ENCODE peak calls at places on chromosomes 12 and 14, in four cellular contexts. One of them, this sample, is unnamed.

GRCh38 chr14:57833304-57833703 is 32.6 kb downstream of the SLC35F4 start:
- DNase-seq in uterus: peak
- DNase-seq in left ventricle myocardium inferior: no peak
- DNase-seq in epithelial cell of proximal tubule: peak
- DNase-seq in this sample: no peak

GRCh38 chr12:561116-561705 is 101.5 kb downstream of the B4GALNT3 start:
- DNase-seq in left ventricle myocardium inferior: no peak
- DNase-seq in uterus: no peak
- DNase-seq in epithelial cell of proximal tubule: no peak
- DNase-seq in this sample: no peak

GRCh38 chr12:127550271-127550670 is 716.7 kb upstream of the TMEM132C start:
- DNase-seq in left ventricle myocardium inferior: no peak
- DNase-seq in uterus: no peak
- DNase-seq in epithelial cell of proximal tubule: no peak
- DNase-seq in this sample: no peak

GRCh38 chr12:114938487-114939210 is 254.7 kb upstream of the TBX3 start:
- DNase-seq in epithelial cell of proximal tubule: no peak
- DNase-seq in uterus: no peak
- DNase-seq in left ventricle myocardium inferior: no peak
- DNase-seq in this sample: no peak

GRCh38 chr12:127677537-127678131 is 589.3 kb upstream of the TMEM132C start:
- DNase-seq in uterus: peak
- DNase-seq in epithelial cell of proximal tubule: no peak
- DNase-seq in left ventricle myocardium inferior: peak
- DNase-seq in this sample: peak

GRCh38 chr14:75804570-75805275 is 143.7 kb downstream of the TTLL5 start:
- DNase-seq in uterus: no peak
- DNase-seq in epithelial cell of proximal tubule: no peak
- DNase-seq in left ventricle myocardium inferior: no peak
- DNase-seq in this sample: no peak

GRCh38 chr12:116806845-116807440 is 68.8 kb downstream of the RNFT2 start:
- DNase-seq in uterus: no peak
- DNase-seq in epithelial cell of proximal tubule: no peak
- DNase-seq in left ventricle myocardium inferior: no peak
- DNase-seq in this sample: no peak

GRCh38 chr12:65603428-65604351 is 220.6 kb upstream of the HMGA2 start:
- DNase-seq in left ventricle myocardium inferior: peak
- DNase-seq in epithelial cell of proximal tubule: peak
- DNase-seq in uterus: peak
- DNase-seq in this sample: no peak

GRCh38 chr12:124452576-124453391 is 114.6 kb downstream of the NCOR2 start:
- DNase-seq in uterus: no peak
- DNase-seq in left ventricle myocardium inferior: no peak
- DNase-seq in epithelial cell of proximal tubule: no peak
- DNase-seq in this sample: no peak

GRCh38 chr14:105021656-105022275 is 883 bp upstream of the CDCA4 start:
- DNase-seq in uterus: peak
- DNase-seq in left ventricle myocardium inferior: no peak
- DNase-seq in epithelial cell of proximal tubule: no peak
- DNase-seq in this sample: no peak

GRCh38 chr14:56160058-56160457 is 41.8 kb downstream of the PELI2 start:
- DNase-seq in epithelial cell of proximal tubule: no peak
- DNase-seq in uterus: no peak
- DNase-seq in left ventricle myocardium inferior: no peak
- DNase-seq in this sample: no peak

GRCh38 chr14:52829527-52829926 is 38.1 kb upstream of the GNPNAT1 start:
- DNase-seq in uterus: no peak
- DNase-seq in left ventricle myocardium inferior: no peak
- DNase-seq in epithelial cell of proximal tubule: no peak
- DNase-seq in this sample: no peak

GRCh38 chr14:100747021-100747586 is 20.4 kb downstream of the DLK1 start:
- DNase-seq in uterus: peak
- DNase-seq in epithelial cell of proximal tubule: peak
- DNase-seq in left ventricle myocardium inferior: no peak
- DNase-seq in this sample: no peak

GRCh38 chr12:118436002-118436724 is 59.8 kb downstream of the SUDS3 start:
- DNase-seq in left ventricle myocardium inferior: no peak
- DNase-seq in uterus: no peak
- DNase-seq in epithelial cell of proximal tubule: no peak
- DNase-seq in this sample: no peak

GRCh38 chr12:10136637-10137205 is 6.7 kb upstream of the CLEC7A start:
- DNase-seq in left ventricle myocardium inferior: no peak
- DNase-seq in epithelial cell of proximal tubule: no peak
- DNase-seq in uterus: no peak
- DNase-seq in this sample: no peak

GRCh38 chr12:28390716-28391452 is 200.6 kb downstream of the CCDC91 start:
- DNase-seq in epithelial cell of proximal tubule: no peak
- DNase-seq in uterus: no peak
- DNase-seq in left ventricle myocardium inferior: no peak
- DNase-seq in this sample: no peak

GRCh38 chr12:1073652-1074051 is 82.6 kb downstream of the ERC1 start:
- DNase-seq in uterus: no peak
- DNase-seq in epithelial cell of proximal tubule: no peak
- DNase-seq in left ventricle myocardium inferior: no peak
- DNase-seq in this sample: no peak

GRCh38 chr14:95488376-95489162 is 27.9 kb downstream of the SYNE3 start:
- DNase-seq in uterus: no peak
- DNase-seq in epithelial cell of proximal tubule: no peak
- DNase-seq in left ventricle myocardium inferior: peak
- DNase-seq in this sample: no peak

GRCh38 chr12:26055087-26055486 is 69.8 kb downstream of the BHLHE41 start:
- DNase-seq in uterus: no peak
- DNase-seq in epithelial cell of proximal tubule: no peak
- DNase-seq in left ventricle myocardium inferior: no peak
- DNase-seq in this sample: no peak

GRCh38 chr12:26062006-26062405 is 62.8 kb downstream of the BHLHE41 start:
- DNase-seq in epithelial cell of proximal tubule: no peak
- DNase-seq in uterus: no peak
- DNase-seq in left ventricle myocardium inferior: no peak
- DNase-seq in this sample: no peak

GRCh38 chr12:26056335-26056734 is 68.5 kb downstream of the BHLHE41 start:
- DNase-seq in uterus: no peak
- DNase-seq in epithelial cell of proximal tubule: peak
- DNase-seq in left ventricle myocardium inferior: no peak
- DNase-seq in this sample: no peak

GRCh38 chr12:26058308-26058707 is 66.5 kb downstream of the BHLHE41 start:
- DNase-seq in epithelial cell of proximal tubule: no peak
- DNase-seq in uterus: no peak
- DNase-seq in left ventricle myocardium inferior: no peak
- DNase-seq in this sample: no peak

GRCh38 chr12:26058818-26059217 is 66.0 kb downstream of the BHLHE41 start:
- DNase-seq in uterus: no peak
- DNase-seq in epithelial cell of proximal tubule: no peak
- DNase-seq in left ventricle myocardium inferior: no peak
- DNase-seq in this sample: no peak
- H3K4me3 ChIP-seq in uterus: no peak
- H3K4me3 ChIP-seq in epithelial cell of proximal tubule: no peak
- H3K4me3 ChIP-seq in left ventricle myocardium inferior: no peak
- H3K4me3 ChIP-seq in this sample: no peak

DNA sequence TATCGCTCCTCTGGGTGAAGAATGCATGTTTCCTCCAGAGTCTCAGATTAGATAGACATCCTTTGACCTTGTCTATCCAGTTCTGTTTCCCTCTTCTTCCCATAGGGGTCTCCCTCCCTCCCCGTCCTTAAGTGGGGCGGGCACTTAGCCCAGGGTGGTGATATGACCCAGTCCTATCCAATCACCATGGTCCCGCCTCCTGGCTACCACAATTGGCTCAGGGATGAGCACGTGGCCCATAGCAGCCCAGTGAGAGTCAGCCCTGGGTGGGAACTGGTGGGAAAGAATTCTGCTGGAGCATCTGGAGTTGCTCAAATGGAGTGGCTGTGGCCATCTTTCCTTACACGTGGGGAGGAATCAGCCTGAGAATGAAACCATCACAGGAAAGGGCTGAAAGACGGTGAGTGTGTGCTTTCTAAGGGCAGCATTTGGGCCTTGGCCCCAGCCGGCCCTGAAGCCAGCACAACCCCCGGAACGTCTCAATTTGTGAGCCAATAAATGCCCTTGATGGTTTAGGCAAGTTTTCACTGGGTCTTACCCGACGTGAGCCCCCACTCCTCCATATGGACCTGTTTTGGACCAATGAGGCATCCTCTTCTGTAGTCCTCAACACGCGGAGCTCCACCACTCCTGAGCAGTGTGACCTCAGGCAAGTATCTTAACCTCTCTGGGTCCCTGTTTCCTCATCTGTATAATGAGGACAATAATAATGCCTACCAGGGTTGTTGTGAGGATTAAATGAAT is 14.3 kb upstream of the MLXIP start:
- DNase-seq in epithelial cell of proximal tubule: peak
- DNase-seq in uterus: peak
- DNase-seq in left ventricle myocardium inferior: peak
- DNase-seq in this sample: no peak
- H3K4me3 ChIP-seq in epithelial cell of proximal tubule: peak
- H3K4me3 ChIP-seq in uterus: peak
- H3K4me3 ChIP-seq in left ventricle myocardium inferior: peak
- H3K4me3 ChIP-seq in this sample: no peak

GRCh38 chr14:77921820-77922219 is 121.9 kb downstream of the ADCK1 start:
- DNase-seq in epithelial cell of proximal tubule: no peak
- DNase-seq in uterus: no peak
- DNase-seq in left ventricle myocardium inferior: no peak
- DNase-seq in this sample: no peak

GRCh38 chr14:77923131-77923933 is 123.4 kb downstream of the ADCK1 start:
- DNase-seq in left ventricle myocardium inferior: no peak
- DNase-seq in uterus: no peak
- DNase-seq in epithelial cell of proximal tubule: no peak
- DNase-seq in this sample: no peak

GRCh38 chr14:77924392-77924948 is 124.6 kb downstream of the ADCK1 start:
- DNase-seq in epithelial cell of proximal tubule: no peak
- DNase-seq in left ventricle myocardium inferior: no peak
- DNase-seq in uterus: no peak
- DNase-seq in this sample: no peak

GRCh38 chr14:77931441-77931840 is 131.5 kb downstream of the ADCK1 start:
- DNase-seq in epithelial cell of proximal tubule: no peak
- DNase-seq in uterus: no peak
- DNase-seq in left ventricle myocardium inferior: no peak
- DNase-seq in this sample: no peak

DNA sequence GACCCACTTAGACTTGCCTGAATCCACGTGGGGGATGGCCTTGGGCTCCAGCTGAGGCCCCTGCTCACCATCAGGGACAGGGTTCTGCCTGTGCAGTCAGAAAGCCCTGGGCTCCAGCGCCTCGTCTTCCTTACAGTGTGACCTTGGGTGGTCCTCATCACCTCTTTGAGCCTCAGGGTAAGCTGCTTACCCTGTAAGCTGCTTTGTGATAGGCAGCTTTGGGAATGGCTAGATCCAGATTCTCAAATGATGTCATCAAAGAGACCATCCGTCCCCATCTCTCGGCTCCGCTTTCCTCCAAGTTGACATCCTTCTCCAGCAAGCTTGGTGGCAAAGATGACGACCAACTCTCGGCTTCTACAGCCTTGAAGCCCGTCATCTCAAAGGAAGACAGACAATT is 127.0 kb downstream of the ADCK1 start:
- DNase-seq in epithelial cell of proximal tubule: no peak
- DNase-seq in uterus: no peak
- DNase-seq in left ventricle myocardium inferior: no peak
- DNase-seq in this sample: no peak
- H3K4me3 ChIP-seq in epithelial cell of proximal tubule: no peak
- H3K4me3 ChIP-seq in uterus: no peak
- H3K4me3 ChIP-seq in left ventricle myocardium inferior: no peak
- H3K4me3 ChIP-seq in this sample: no peak

GRCh38 chr12:75208851-75209781 is 523 bp downstream of the KCNC2 start:
- DNase-seq in left ventricle myocardium inferior: no peak
- DNase-seq in epithelial cell of proximal tubule: no peak
- DNase-seq in uterus: no peak
- DNase-seq in this sample: no peak
- H3K4me3 ChIP-seq in left ventricle myocardium inferior: no peak
- H3K4me3 ChIP-seq in epithelial cell of proximal tubule: peak
- H3K4me3 ChIP-seq in uterus: no peak
- H3K4me3 ChIP-seq in this sample: no peak

DNA sequence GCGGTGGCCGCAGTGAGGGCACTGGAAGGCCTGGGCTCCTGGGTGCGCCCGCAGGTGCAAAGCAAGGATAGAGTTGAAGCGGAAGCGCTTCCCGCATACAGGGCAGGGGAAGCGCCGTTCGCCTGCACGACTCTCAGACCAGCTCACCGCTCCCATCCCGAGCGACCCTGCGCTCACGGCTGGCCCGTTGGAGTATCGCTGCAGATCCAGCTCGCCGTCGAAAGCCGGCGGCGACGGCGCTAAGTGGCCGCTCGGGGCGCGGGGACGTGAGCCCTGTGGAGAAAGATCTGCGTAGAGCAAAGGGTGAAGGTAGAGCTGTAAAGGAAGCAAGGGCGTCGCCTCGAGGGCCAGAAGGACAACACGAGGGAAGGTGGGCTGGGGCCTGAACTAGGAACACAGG is 5.4 kb downstream of the ZNF219 start:
- DNase-seq in left ventricle myocardium inferior: no peak
- DNase-seq in uterus: peak
- DNase-seq in epithelial cell of proximal tubule: no peak
- DNase-seq in this sample: no peak
- H3K4me3 ChIP-seq in left ventricle myocardium inferior: no peak
- H3K4me3 ChIP-seq in uterus: no peak
- H3K4me3 ChIP-seq in epithelial cell of proximal tubule: no peak
- H3K4me3 ChIP-seq in this sample: no peak

GRCh38 chr14:54739514-54739913 is 163.1 kb downstream of the GCH1 start:
- DNase-seq in left ventricle myocardium inferior: no peak
- DNase-seq in epithelial cell of proximal tubule: no peak
- DNase-seq in uterus: no peak
- DNase-seq in this sample: no peak
- H3K4me3 ChIP-seq in left ventricle myocardium inferior: no peak
- H3K4me3 ChIP-seq in epithelial cell of proximal tubule: no peak
- H3K4me3 ChIP-seq in uterus: no peak
- H3K4me3 ChIP-seq in this sample: no peak